ENCODE peak calls at places on chromosomes 4 and X, in five cellular contexts. K, G, L, I and X are unnamed samples. For H3K4me1, the result is how much of the 10 kb centered on the place peaks cover.

GRCh38 chr4:88857588-88857987 is 160.0 kb upstream of the NAP1L5 start:
- DNase-seq in I (peak), K (no peak), L (no peak), G (no peak), X (no peak)

GRCh38 chr4:172899861-172900260 is 268.8 kb upstream of the GALNT7 start:
- DNase-seq in I (peak), K (no peak), L (no peak), G (no peak), X (no peak)

GRCh38 chrX:69027181-69028005 is 137.9 kb downstream of the PJA1 start:
- DNase-seq in L (peak), K (peak), G (no peak), I (peak), X (peak)

GRCh38 chr4:122826000-122826595 is 533 bp upstream of the FGF2 start:
- DNase-seq in L (peak), G (peak), K (no peak), I (no peak), X (no peak)

GRCh38 chr4:3238721-3239120 is 10.2 kb upstream of the MSANTD1 start:
- DNase-seq in L (no peak), I (no peak), G (no peak), K (no peak), X (no peak)

GRCh38 chrX:57481514-57481913 is 110.3 kb upstream of the ZXDB start:
- DNase-seq in L (no peak), G (no peak), K (no peak), I (no peak), X (no peak)

GRCh38 chrX:45351478-45351877 is 150.8 kb upstream of the DIPK2B start:
- DNase-seq in L (no peak), I (peak), G (no peak), K (no peak), X (no peak)

GRCh38 chr4:123093247-123093646 is 170.8 kb upstream of the NUDT6 start:
- DNase-seq in G (no peak), I (no peak), K (no peak), L (no peak), X (no peak)

GRCh38 chr4:102356562-102357202 is 11.4 kb upstream of the SLC39A8 start:
- DNase-seq in K (no peak), G (no peak), L (no peak), I (no peak), X (no peak)

GRCh38 chrX:111114806-111115205 is 18.8 kb downstream of the PAK3 start:
- DNase-seq in K (no peak), I (no peak), G (no peak), L (no peak), X (no peak)

GRCh38 chrX:22310779-22311178 is 38.1 kb downstream of the CBLL2 start:
- DNase-seq in G (no peak), I (no peak), L (peak), K (no peak), X (no peak)

GRCh38 chr4:13980317-13980716 is 352.8 kb upstream of the BOD1L1 start:
- DNase-seq in K (no peak), I (peak), G (no peak), L (no peak), X (no peak)

GRCh38 chr4:675036-675804 is 878 bp downstream of the MYL5 start:
- DNase-seq in L (no peak), K (no peak), I (no peak), G (no peak), X (no peak)

GRCh38 chrX:110218591-110218990 is 99.3 kb downstream of the AMMECR1 start:
- DNase-seq in L (no peak), I (no peak), K (no peak), G (no peak), X (no peak)

GRCh38 chr4:169059294-169060201 is 49.5 kb upstream of the CBR4 start:
- DNase-seq in G (no peak), I (no peak), K (no peak), L (peak), X (no peak)

GRCh38 chr4:3257125-3257690 is 8.2 kb downstream of the MSANTD1 start:
- DNase-seq in G (no peak), I (peak), K (peak), L (no peak), X (peak)

GRCh38 chr4:26609398-26609797 is 25.5 kb downstream of the TBC1D19 start:
- DNase-seq in G (no peak), L (no peak), I (no peak), K (no peak), X (no peak)

GRCh38 chrX:25296850-25297249 is 281.1 kb upstream of the ARX start:
- DNase-seq in G (no peak), L (no peak), I (no peak), K (no peak), X (no peak)

GRCh38 chr4:169485084-169485483 is 127.3 kb downstream of the NEK1 start:
- DNase-seq in I (peak), L (no peak), G (no peak), K (no peak), X (no peak)

GRCh38 chrX:134026732-134027311 is 41.4 kb upstream of the GPC3 start:
- DNase-seq in I (peak), K (peak), L (peak), G (peak), X (no peak)

GRCh38 chrX:94400488-94400887 is 726.5 kb downstream of the FAM133A start:
- DNase-seq in K (peak), G (no peak), I (peak), L (no peak), X (peak)

GRCh38 chr4:560061-560460 is 16.0 kb downstream of the TMEM271 start:
- DNase-seq in I (no peak), G (no peak), L (no peak), K (no peak), X (no peak)

GRCh38 chr4:58617226-58617625 is 1507.0 kb upstream of the IGFBP7 start:
- DNase-seq in L (no peak), G (no peak), K (no peak), I (no peak), X (no peak)

GRCh38 chrX:4238916-4239315 is 525.5 kb upstream of the PRKX start:
- DNase-seq in G (no peak), I (no peak), L (no peak), K (no peak), X (no peak)

GRCh38 chr4:1500231-1500965 is 94.2 kb upstream of the NKX1-1 start:
- DNase-seq in K (peak), L (no peak), G (no peak), I (no peak), X (no peak)

GRCh38 chr4:119559044-119559647 is 69.5 kb downstream of the PDE5A start:
- DNase-seq in G (peak), L (peak), K (no peak), I (peak), X (no peak)

GRCh38 chr4:100420571-100420970 is 97.3 kb downstream of the EMCN start:
- DNase-seq in K (no peak), I (peak), L (no peak), G (no peak), X (no peak)

GRCh38 chrX:19883878-19884277 is 3.5 kb downstream of the SH3KBP1 start:
- DNase-seq in I (peak), K (no peak), G (no peak), L (no peak), X (no peak)

GRCh38 chrX:19882066-19882775 is 5.2 kb downstream of the SH3KBP1 start:
- DNase-seq in G (no peak), K (no peak), L (no peak), I (no peak), X (no peak)

GRCh38 chrX:19879742-19880378 is 7.5 kb downstream of the SH3KBP1 start:
- DNase-seq in L (no peak), K (no peak), I (no peak), G (no peak), X (no peak)

GRCh38 chrX:19879181-19879580 is 8.2 kb downstream of the SH3KBP1 start:
- DNase-seq in I (no peak), L (no peak), K (no peak), G (no peak), X (no peak)

GRCh38 chrX:19881559-19881958 is 5.8 kb downstream of the SH3KBP1 start:
- DNase-seq in K (no peak), L (no peak), G (no peak), I (no peak), X (no peak)
- H3K4me1 ChIP-seq in K (under half), L (under half), G (under half), I (under half), X (under half)

GRCh38 chr4:106317815-106318214 is 1.5 kb downstream of the AIMP1 start:
- DNase-seq in I (no peak), G (no peak), L (no peak), K (no peak), X (no peak)

GRCh38 chr4:106316773-106317409 is 541 bp downstream of the AIMP1 start:
- DNase-seq in L (no peak), I (no peak), K (no peak), G (peak), X (no peak)

GRCh38 chr4:106320235-106320634 is 3.9 kb downstream of the AIMP1 start:
- DNase-seq in L (no peak), K (no peak), G (no peak), I (no peak), X (no peak)

GRCh38 chr4:106315968-106316772 is at the start of the genes AIMP1 and TBCK:
- DNase-seq in I (peak), K (peak), L (peak), G (peak), X (peak)

GRCh38 chr4:106318511-106318910 is 2.2 kb downstream of the AIMP1 start:
- DNase-seq in G (no peak), I (peak), L (no peak), K (no peak), X (no peak)
- H3K9ac ChIP-seq in G (no peak), I (no peak), L (no peak), K (no peak), X (no peak)

GRCh38 chr4:176790398-176790797 is 2.3 kb downstream of the VEGFC start:
- DNase-seq in L (no peak), G (no peak), I (peak), K (no peak), X (no peak)
- H3K4me3 ChIP-seq in L (no peak), G (no peak), I (peak), K (no peak), X (peak)

GRCh38 chr4:5747746-5748365 is 36.9 kb downstream of the EVC start:
- DNase-seq in G (no peak), K (no peak), L (peak), I (peak), X (no peak)

GRCh38 chr4:5751073-5751917 is 40.3 kb downstream of the EVC start:
- DNase-seq in G (no peak), L (no peak), K (peak), I (no peak), X (no peak)

GRCh38 chr4:5750052-5750950 is 39.3 kb downstream of the EVC start:
- DNase-seq in K (no peak), L (peak), G (no peak), I (no peak), X (no peak)

GRCh38 chr4:5746829-5747745 is 36.1 kb downstream of the EVC start:
- DNase-seq in I (peak), K (no peak), G (no peak), L (peak), X (no peak)

DNA sequence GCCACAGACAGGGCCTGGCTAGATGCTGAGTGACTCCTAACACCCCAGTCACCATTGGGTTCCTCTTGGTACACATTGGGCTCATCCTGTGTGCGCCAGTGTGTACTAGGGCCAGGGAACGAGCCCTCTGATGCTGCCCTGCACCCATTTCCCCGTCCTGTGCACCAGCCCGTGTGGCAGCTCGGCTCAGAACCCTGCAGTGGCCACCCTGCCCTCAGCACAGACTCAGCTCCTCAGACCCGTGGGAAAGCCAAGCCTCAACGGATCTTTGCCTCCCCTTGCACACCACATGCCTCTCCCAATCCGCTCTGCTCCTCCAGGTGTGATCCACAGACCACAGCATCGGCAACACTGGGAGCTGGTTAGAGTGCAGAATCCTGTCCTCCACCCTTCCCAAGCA is 38.6 kb downstream of the EVC start:
- DNase-seq in L (no peak), K (no peak), I (no peak), G (no peak), X (no peak)
- H3K4me1 ChIP-seq in L (half or more), K (under half), I (under half), G (under half), X (under half)

DNA sequence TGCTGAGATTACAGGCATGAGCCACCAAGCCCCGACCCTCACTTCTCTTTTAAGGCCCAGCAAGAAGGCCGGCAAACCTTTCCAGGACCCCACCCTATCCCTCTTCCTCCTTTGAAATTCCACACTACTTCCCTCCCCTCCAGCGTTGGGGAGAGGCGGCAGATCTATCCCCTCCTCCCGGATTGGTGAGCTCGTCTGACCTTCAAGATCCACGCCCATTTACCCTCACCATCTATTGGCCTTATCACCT is 4.5 kb upstream of the PRICKLE3 start:
- DNase-seq in L (no peak), I (no peak), G (no peak), K (no peak), X (no peak)
- H3K9ac ChIP-seq in L (no peak), I (peak), G (no peak), K (no peak), X (peak)